ENCODE peak calls at places on chromosomes 6 and 20, in four cellular contexts. N, C, F and X are unnamed samples.

GRCh38 chr6:54916858-54917257 is 70.3 kb downstream of the FAM83B start:
- DNase-seq in N (no peak), C (no peak), F (no peak), X (peak)

GRCh38 chr6:18533793-18534192 is 146.6 kb downstream of the RNF144B start:
- DNase-seq in N (no peak), C (no peak), F (no peak), X (no peak)

GRCh38 chr6:137304020-137304780 is 85.0 kb upstream of the IFNGR1 start:
- DNase-seq in N (no peak), C (no peak), F (no peak), X (no peak)

GRCh38 chr6:21997414-21998037 is 299.3 kb downstream of the PRL start:
- DNase-seq in N (no peak), C (peak), F (no peak), X (no peak)

GRCh38 chr20:44704551-44704971 is 10.6 kb upstream of the CCN5 start:
- DNase-seq in N (no peak), C (no peak), F (no peak), X (no peak)

GRCh38 chr6:129493396-129493902 is 216.5 kb downstream of the ARHGAP18 start:
- DNase-seq in N (peak), C (no peak), F (no peak), X (no peak)

GRCh38 chr6:44224154-44224977 is 971 bp downstream of the SLC29A1 start:
- DNase-seq in N (no peak), C (peak), F (no peak), X (peak)

GRCh38 chr20:38321959-38322598 is 18.1 kb downstream of the BPI start:
- DNase-seq in N (peak), C (peak), F (no peak), X (peak)

GRCh38 chr6:158011478-158011920 is 29.8 kb downstream of the SYNJ2 start:
- DNase-seq in N (peak), C (no peak), F (no peak), X (no peak)

GRCh38 chr20:33857722-33858563 is 46.8 kb downstream of the CHMP4B start:
- DNase-seq in N (no peak), C (no peak), F (no peak), X (no peak)

GRCh38 chr6:168641455-168641854 is 200.5 kb downstream of the SMOC2 start:
- DNase-seq in N (no peak), C (no peak), F (no peak), X (no peak)

GRCh38 chr6:71510057-71510713 is 221.6 kb downstream of the OGFRL1 start:
- DNase-seq in N (peak), C (no peak), F (no peak), X (peak)

GRCh38 chr6:118743744-118744143 is 92.4 kb upstream of the CEP85L start:
- DNase-seq in N (no peak), C (no peak), F (no peak), X (no peak)

GRCh38 chr6:131673184-131673583 is 28.0 kb downstream of the OR2A4 start:
- DNase-seq in N (no peak), C (no peak), F (no peak), X (no peak)

GRCh38 chr6:33967966-33968724 is 164.3 kb upstream of the MLN start:
- DNase-seq in N (peak), C (peak), F (no peak), X (peak)

GRCh38 chr6:47414517-47415167 is 62.9 kb upstream of the CD2AP start:
- DNase-seq in N (peak), C (peak), F (peak), X (peak)

DNA sequence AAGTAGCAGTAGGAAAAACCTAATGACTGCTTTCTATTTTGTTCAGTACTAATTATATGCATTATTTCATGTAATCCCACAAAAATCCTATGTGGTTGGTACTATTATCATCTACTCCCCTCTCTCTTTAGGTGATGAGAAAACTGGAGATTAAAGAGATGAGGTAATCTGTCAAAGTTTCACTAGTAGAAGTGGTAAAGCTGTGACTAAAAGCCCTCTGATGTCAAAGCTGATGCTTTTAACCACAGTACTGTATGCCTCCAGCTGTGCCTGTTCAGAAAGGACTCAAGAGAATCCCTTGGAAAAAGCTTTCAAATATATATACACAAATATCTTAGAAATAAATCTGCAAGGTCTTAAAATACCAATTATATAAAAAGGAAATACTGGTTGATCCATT is 38.0 kb downstream of the PHIP start:
- DNase-seq in N (no peak), C (no peak), F (no peak), X (no peak)
- TF ChIP-seq REST in N (no peak), C (no peak), F (no peak), X (no peak)

GRCh38 chr20:21272279-21272678 is 30.9 kb upstream of the XRN2 start:
- DNase-seq in N (no peak), C (no peak), F (no peak), X (no peak)
- TF ChIP-seq HDAC2 in N (no peak), C (no peak), F (no peak), X (no peak)

DNA sequence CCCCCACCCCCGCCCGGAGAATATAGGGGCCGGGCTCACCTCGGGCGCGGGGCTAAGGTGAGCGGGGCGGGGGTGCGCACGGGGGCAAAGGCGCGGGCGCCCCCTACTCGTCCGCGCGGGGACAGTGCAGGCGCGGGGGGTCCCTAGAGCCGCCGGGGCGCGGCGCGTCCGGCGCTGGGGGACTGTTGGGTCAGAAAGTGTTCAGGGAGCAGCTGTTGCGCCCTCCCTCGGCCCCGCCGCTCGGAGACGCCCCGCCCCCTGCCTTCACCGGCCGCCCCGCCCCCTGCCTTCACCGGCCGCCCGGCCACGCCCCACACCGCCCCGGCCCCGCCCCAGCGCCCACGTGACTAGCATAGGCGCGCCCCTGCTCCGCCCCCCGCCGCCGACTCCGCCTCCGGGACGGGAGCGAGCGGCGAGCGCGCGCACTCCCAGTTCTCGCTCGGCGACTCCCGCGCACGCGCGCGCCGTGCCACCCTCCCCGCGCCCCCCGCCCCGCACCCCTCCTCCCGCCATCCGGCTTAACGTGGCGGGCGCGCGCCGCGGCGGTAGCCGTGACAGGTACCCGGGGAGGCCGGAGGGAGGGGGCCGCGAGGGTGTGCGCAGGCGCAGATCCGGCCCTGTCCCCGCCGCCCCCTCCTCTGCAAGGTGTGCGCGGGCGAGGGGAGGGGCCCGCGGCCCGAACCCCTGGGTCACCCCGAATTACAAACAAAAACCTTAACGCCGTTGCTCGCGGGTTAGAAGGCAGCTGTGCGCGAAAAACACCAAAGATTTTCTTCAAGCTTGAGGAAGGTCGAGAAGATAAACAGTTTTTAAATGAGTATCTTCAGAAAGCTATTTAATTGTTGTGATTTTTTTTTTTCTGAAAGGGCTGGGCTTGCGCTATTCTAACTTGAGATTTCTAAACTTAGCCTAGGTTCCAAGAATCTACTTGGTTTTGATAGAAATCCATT is 704 bp upstream of the ZNF217 start:
- DNase-seq in N (peak), C (peak), F (no peak), X (peak)
- TF ChIP-seq REST in N (peak), C (no peak), F (no peak), X (no peak)

GRCh38 chr6:107574856-107575255 is 84.9 kb downstream of the SOBP start:
- DNase-seq in N (no peak), C (no peak), F (no peak), X (no peak)

GRCh38 chr6:107569456-107569855 is 79.5 kb downstream of the SOBP start:
- DNase-seq in N (no peak), C (no peak), F (no peak), X (no peak)

GRCh38 chr6:107576852-107577251 is 86.9 kb downstream of the SOBP start:
- DNase-seq in N (no peak), C (no peak), F (no peak), X (peak)

GRCh38 chr6:107571354-107571753 is 81.4 kb downstream of the SOBP start:
- DNase-seq in N (no peak), C (no peak), F (no peak), X (no peak)

GRCh38 chr6:107572886-107573285 is 83.0 kb downstream of the SOBP start:
- DNase-seq in N (no peak), C (no peak), F (no peak), X (no peak)
- TF ChIP-seq HDAC2 in N (no peak), C (no peak), F (no peak), X (no peak)

DNA sequence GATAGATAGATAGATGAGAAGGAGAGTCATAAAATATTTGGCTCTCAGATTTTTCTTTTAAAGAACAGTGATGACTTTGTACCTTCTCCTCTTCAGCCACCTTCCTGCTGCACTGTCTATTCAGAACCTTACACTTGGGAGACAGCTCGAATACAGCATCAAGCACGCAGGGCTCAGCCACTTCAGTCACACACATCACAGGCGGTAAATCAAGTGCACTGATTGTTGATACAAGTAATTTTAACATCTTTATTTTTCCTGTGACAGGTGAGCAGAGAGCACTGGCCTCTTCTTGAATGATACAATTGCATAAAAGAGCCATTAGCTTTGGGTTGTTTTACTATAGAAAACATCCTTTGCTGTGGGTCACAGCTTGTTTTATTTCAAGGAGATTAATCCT is 1118.5 kb upstream of the EYS start:
- DNase-seq in N (no peak), C (no peak), F (no peak), X (no peak)
- TF ChIP-seq REST in N (no peak), C (no peak), F (no peak), X (no peak)